ENCODE peak calls at places on chromosome 10, in ten cellular contexts. One of them, this sample, is unnamed.

GRCh38 chr10:76086571-76087260 is 655.3 kb downstream of the LRMDA start:
- DNase-seq in left ventricle myocardium inferior: no peak
- DNase-seq in suprapubic skin: no peak
- DNase-seq in GM13977: no peak
- DNase-seq in RWPE1: peak
- DNase-seq in lower lobe of right lung: no peak
- DNase-seq in upper lobe of right lung: no peak
- DNase-seq in astrocyte of the cerebellum: peak
- DNase-seq in gastrocnemius medialis: peak
- DNase-seq in hepatocyte: peak
- DNase-seq in this sample: peak

GRCh38 chr10:58477122-58477521 is 35.5 kb upstream of the BICC1 start:
- DNase-seq in left ventricle myocardium inferior: peak
- DNase-seq in suprapubic skin: no peak
- DNase-seq in GM13977: no peak
- DNase-seq in RWPE1: no peak
- DNase-seq in lower lobe of right lung: no peak
- DNase-seq in upper lobe of right lung: no peak
- DNase-seq in astrocyte of the cerebellum: peak
- DNase-seq in gastrocnemius medialis: no peak
- DNase-seq in hepatocyte: no peak
- DNase-seq in this sample: no peak

GRCh38 chr10:106942035-106942662 is 222.4 kb downstream of the SORCS1 start:
- DNase-seq in left ventricle myocardium inferior: no peak
- DNase-seq in suprapubic skin: no peak
- DNase-seq in GM13977: no peak
- DNase-seq in RWPE1: no peak
- DNase-seq in lower lobe of right lung: no peak
- DNase-seq in upper lobe of right lung: no peak
- DNase-seq in astrocyte of the cerebellum: no peak
- DNase-seq in gastrocnemius medialis: peak
- DNase-seq in hepatocyte: peak
- DNase-seq in this sample: no peak

GRCh38 chr10:62805139-62806092 is 896 bp downstream of the ADO start:
- DNase-seq in left ventricle myocardium inferior: no peak
- DNase-seq in suprapubic skin: peak
- DNase-seq in GM13977: peak
- DNase-seq in RWPE1: peak
- DNase-seq in lower lobe of right lung: peak
- DNase-seq in upper lobe of right lung: peak
- DNase-seq in astrocyte of the cerebellum: no peak
- DNase-seq in gastrocnemius medialis: peak
- DNase-seq in hepatocyte: peak
- DNase-seq in this sample: peak

GRCh38 chr10:124688889-124689670 is 55.1 kb downstream of the FAM53B start:
- DNase-seq in left ventricle myocardium inferior: no peak
- DNase-seq in suprapubic skin: no peak
- DNase-seq in GM13977: peak
- DNase-seq in RWPE1: peak
- DNase-seq in lower lobe of right lung: peak
- DNase-seq in upper lobe of right lung: no peak
- DNase-seq in astrocyte of the cerebellum: no peak
- DNase-seq in gastrocnemius medialis: peak
- DNase-seq in hepatocyte: no peak
- DNase-seq in this sample: peak

GRCh38 chr10:61899997-61900828 is 1.3 kb upstream of the ARID5B start:
- DNase-seq in left ventricle myocardium inferior: peak
- DNase-seq in suprapubic skin: peak
- DNase-seq in GM13977: peak
- DNase-seq in RWPE1: peak
- DNase-seq in lower lobe of right lung: peak
- DNase-seq in upper lobe of right lung: peak
- DNase-seq in astrocyte of the cerebellum: no peak
- DNase-seq in gastrocnemius medialis: peak
- DNase-seq in hepatocyte: peak
- DNase-seq in this sample: peak

GRCh38 chr10:4099202-4099601 is 314.2 kb upstream of the KLF6 start:
- DNase-seq in left ventricle myocardium inferior: no peak
- DNase-seq in suprapubic skin: no peak
- DNase-seq in GM13977: no peak
- DNase-seq in RWPE1: no peak
- DNase-seq in lower lobe of right lung: no peak
- DNase-seq in upper lobe of right lung: no peak
- DNase-seq in astrocyte of the cerebellum: no peak
- DNase-seq in gastrocnemius medialis: no peak
- DNase-seq in hepatocyte: no peak
- DNase-seq in this sample: no peak

GRCh38 chr10:61024801-61025201 is 80.8 kb upstream of the RHOBTB1 start:
- DNase-seq in left ventricle myocardium inferior: no peak
- DNase-seq in suprapubic skin: no peak
- DNase-seq in GM13977: no peak
- DNase-seq in RWPE1: no peak
- DNase-seq in lower lobe of right lung: no peak
- DNase-seq in upper lobe of right lung: no peak
- DNase-seq in astrocyte of the cerebellum: no peak
- DNase-seq in gastrocnemius medialis: no peak
- DNase-seq in hepatocyte: peak
- DNase-seq in this sample: no peak

GRCh38 chr10:127977368-127978009 is 70.6 kb downstream of the PTPRE start:
- DNase-seq in left ventricle myocardium inferior: peak
- DNase-seq in suprapubic skin: peak
- DNase-seq in GM13977: no peak
- DNase-seq in RWPE1: peak
- DNase-seq in lower lobe of right lung: peak
- DNase-seq in upper lobe of right lung: peak
- DNase-seq in astrocyte of the cerebellum: no peak
- DNase-seq in gastrocnemius medialis: peak
- DNase-seq in hepatocyte: no peak
- DNase-seq in this sample: no peak

GRCh38 chr10:128471151-128471550 is 344.9 kb upstream of the MKI67 start:
- DNase-seq in left ventricle myocardium inferior: no peak
- DNase-seq in suprapubic skin: no peak
- DNase-seq in GM13977: no peak
- DNase-seq in RWPE1: no peak
- DNase-seq in lower lobe of right lung: no peak
- DNase-seq in upper lobe of right lung: peak
- DNase-seq in astrocyte of the cerebellum: no peak
- DNase-seq in gastrocnemius medialis: no peak
- DNase-seq in hepatocyte: no peak
- DNase-seq in this sample: no peak

GRCh38 chr10:1824928-1825327 is 87.6 kb upstream of the ADARB2 start:
- DNase-seq in left ventricle myocardium inferior: no peak
- DNase-seq in suprapubic skin: no peak
- DNase-seq in GM13977: no peak
- DNase-seq in RWPE1: no peak
- DNase-seq in lower lobe of right lung: no peak
- DNase-seq in upper lobe of right lung: no peak
- DNase-seq in astrocyte of the cerebellum: no peak
- DNase-seq in gastrocnemius medialis: no peak
- DNase-seq in hepatocyte: no peak
- DNase-seq in this sample: no peak

GRCh38 chr10:71351628-71352319 is 32.7 kb downstream of the SLC29A3 start:
- DNase-seq in left ventricle myocardium inferior: peak
- DNase-seq in suprapubic skin: no peak
- DNase-seq in GM13977: no peak
- DNase-seq in RWPE1: no peak
- DNase-seq in lower lobe of right lung: peak
- DNase-seq in upper lobe of right lung: no peak
- DNase-seq in astrocyte of the cerebellum: no peak
- DNase-seq in gastrocnemius medialis: peak
- DNase-seq in hepatocyte: no peak
- DNase-seq in this sample: no peak

GRCh38 chr10:4331150-4331549 is 494.9 kb upstream of the AKR1E2 start:
- DNase-seq in left ventricle myocardium inferior: no peak
- DNase-seq in suprapubic skin: no peak
- DNase-seq in GM13977: no peak
- DNase-seq in RWPE1: no peak
- DNase-seq in lower lobe of right lung: no peak
- DNase-seq in upper lobe of right lung: no peak
- DNase-seq in astrocyte of the cerebellum: no peak
- DNase-seq in gastrocnemius medialis: no peak
- DNase-seq in hepatocyte: no peak
- DNase-seq in this sample: no peak

GRCh38 chr10:72088879-72089585 is 681 bp upstream of the SPOCK2 start:
- DNase-seq in left ventricle myocardium inferior: peak
- DNase-seq in suprapubic skin: no peak
- DNase-seq in GM13977: peak
- DNase-seq in RWPE1: no peak
- DNase-seq in lower lobe of right lung: peak
- DNase-seq in upper lobe of right lung: no peak
- DNase-seq in astrocyte of the cerebellum: no peak
- DNase-seq in gastrocnemius medialis: peak
- DNase-seq in hepatocyte: no peak
- DNase-seq in this sample: peak

GRCh38 chr10:51834548-51834947 is 135.2 kb upstream of the CSTF2T start:
- DNase-seq in left ventricle myocardium inferior: no peak
- DNase-seq in suprapubic skin: no peak
- DNase-seq in GM13977: no peak
- DNase-seq in RWPE1: no peak
- DNase-seq in lower lobe of right lung: no peak
- DNase-seq in upper lobe of right lung: no peak
- DNase-seq in astrocyte of the cerebellum: no peak
- DNase-seq in gastrocnemius medialis: no peak
- DNase-seq in hepatocyte: no peak
- DNase-seq in this sample: no peak

GRCh38 chr10:88991161-88991899 is 732 bp downstream of the FAS start:
- DNase-seq in left ventricle myocardium inferior: peak
- DNase-seq in suprapubic skin: peak
- DNase-seq in GM13977: peak
- DNase-seq in RWPE1: peak
- DNase-seq in lower lobe of right lung: peak
- DNase-seq in upper lobe of right lung: peak
- DNase-seq in astrocyte of the cerebellum: peak
- DNase-seq in gastrocnemius medialis: peak
- DNase-seq in hepatocyte: peak
- DNase-seq in this sample: peak

GRCh38 chr10:74502963-74503608 is 323.3 kb upstream of the KAT6B start:
- DNase-seq in left ventricle myocardium inferior: no peak
- DNase-seq in suprapubic skin: no peak
- DNase-seq in GM13977: no peak
- DNase-seq in RWPE1: peak
- DNase-seq in lower lobe of right lung: no peak
- DNase-seq in upper lobe of right lung: no peak
- DNase-seq in astrocyte of the cerebellum: peak
- DNase-seq in gastrocnemius medialis: no peak
- DNase-seq in hepatocyte: no peak
- DNase-seq in this sample: no peak

GRCh38 chr10:28663576-28664368 is 13.5 kb upstream of the BAMBI start:
- DNase-seq in left ventricle myocardium inferior: peak
- DNase-seq in suprapubic skin: peak
- DNase-seq in GM13977: peak
- DNase-seq in RWPE1: peak
- DNase-seq in lower lobe of right lung: peak
- DNase-seq in upper lobe of right lung: peak
- DNase-seq in astrocyte of the cerebellum: peak
- DNase-seq in gastrocnemius medialis: peak
- DNase-seq in hepatocyte: peak
- DNase-seq in this sample: peak
- TF ChIP-seq CTCF in left ventricle myocardium inferior: peak
- TF ChIP-seq CTCF in suprapubic skin: peak
- TF ChIP-seq CTCF in GM13977: peak
- TF ChIP-seq CTCF in RWPE1: peak
- TF ChIP-seq CTCF in lower lobe of right lung: peak
- TF ChIP-seq CTCF in upper lobe of right lung: peak
- TF ChIP-seq CTCF in astrocyte of the cerebellum: peak
- TF ChIP-seq CTCF in gastrocnemius medialis: peak
- TF ChIP-seq CTCF in hepatocyte: peak
- TF ChIP-seq CTCF in this sample: peak

DNA sequence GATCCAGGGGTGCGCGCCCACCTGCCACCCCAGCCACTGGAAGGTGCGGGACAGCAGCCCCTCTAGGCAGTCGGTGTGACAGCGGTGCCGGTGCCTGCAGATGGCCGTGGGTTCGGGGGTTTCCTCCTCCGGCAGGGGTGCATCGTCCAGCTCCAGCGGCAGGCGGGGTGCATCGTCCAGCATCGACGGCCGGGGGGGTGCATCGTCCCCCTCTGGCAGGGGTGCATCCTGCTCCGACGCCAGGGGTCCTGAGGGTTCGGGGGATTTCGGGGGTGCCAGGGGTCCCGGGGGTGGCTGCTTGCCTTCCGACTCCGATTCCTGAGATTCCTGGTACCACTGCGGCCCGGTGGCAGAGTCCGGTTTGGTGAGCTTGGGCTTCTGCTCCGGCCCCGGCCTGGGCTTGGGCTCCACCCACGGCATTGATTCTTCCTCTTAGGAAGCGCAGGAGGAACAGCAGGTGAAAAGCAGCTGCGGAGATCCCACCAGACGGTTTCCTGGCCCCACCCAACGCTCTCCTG is 90.2 kb upstream of the RAB18 start:
- DNase-seq in left ventricle myocardium inferior: no peak
- DNase-seq in suprapubic skin: no peak
- DNase-seq in GM13977: no peak
- DNase-seq in RWPE1: no peak
- DNase-seq in lower lobe of right lung: peak
- DNase-seq in upper lobe of right lung: no peak
- DNase-seq in astrocyte of the cerebellum: no peak
- DNase-seq in gastrocnemius medialis: no peak
- DNase-seq in hepatocyte: no peak
- DNase-seq in this sample: no peak
- TF ChIP-seq CTCF in left ventricle myocardium inferior: no peak
- TF ChIP-seq CTCF in suprapubic skin: no peak
- TF ChIP-seq CTCF in GM13977: no peak
- TF ChIP-seq CTCF in RWPE1: no peak
- TF ChIP-seq CTCF in lower lobe of right lung: no peak
- TF ChIP-seq CTCF in upper lobe of right lung: no peak
- TF ChIP-seq CTCF in astrocyte of the cerebellum: no peak
- TF ChIP-seq CTCF in gastrocnemius medialis: no peak
- TF ChIP-seq CTCF in hepatocyte: no peak
- TF ChIP-seq CTCF in this sample: no peak

DNA sequence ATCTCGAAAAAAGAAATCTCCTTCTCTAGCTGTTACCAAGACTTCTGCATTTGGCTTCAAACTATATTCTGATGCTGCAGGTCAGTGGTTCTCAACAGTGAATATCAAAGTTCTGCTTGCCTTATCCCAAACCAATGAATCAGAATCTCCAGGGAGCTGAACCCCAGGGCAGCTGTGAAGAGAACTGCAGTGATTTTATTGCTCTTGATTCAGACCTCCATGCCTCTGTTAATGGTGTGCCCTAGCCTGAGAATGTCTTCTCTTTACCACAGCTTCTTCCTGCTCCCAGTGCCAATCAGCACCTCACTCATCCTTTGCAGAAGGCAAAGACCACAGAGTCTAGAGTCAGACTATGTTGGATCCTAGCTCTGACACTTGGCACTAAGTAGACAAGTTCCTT is 46.2 kb upstream of the MRLN start:
- DNase-seq in left ventricle myocardium inferior: no peak
- DNase-seq in suprapubic skin: no peak
- DNase-seq in GM13977: no peak
- DNase-seq in RWPE1: no peak
- DNase-seq in lower lobe of right lung: no peak
- DNase-seq in upper lobe of right lung: no peak
- DNase-seq in astrocyte of the cerebellum: no peak
- DNase-seq in gastrocnemius medialis: no peak
- DNase-seq in hepatocyte: no peak
- DNase-seq in this sample: no peak
- TF ChIP-seq CTCF in left ventricle myocardium inferior: no peak
- TF ChIP-seq CTCF in suprapubic skin: no peak
- TF ChIP-seq CTCF in GM13977: no peak
- TF ChIP-seq CTCF in RWPE1: no peak
- TF ChIP-seq CTCF in lower lobe of right lung: no peak
- TF ChIP-seq CTCF in upper lobe of right lung: no peak
- TF ChIP-seq CTCF in astrocyte of the cerebellum: no peak
- TF ChIP-seq CTCF in gastrocnemius medialis: no peak
- TF ChIP-seq CTCF in hepatocyte: no peak
- TF ChIP-seq CTCF in this sample: no peak

GRCh38 chr10:10630281-10630680 is 387.4 kb upstream of the CELF2 start:
- DNase-seq in left ventricle myocardium inferior: no peak
- DNase-seq in suprapubic skin: no peak
- DNase-seq in GM13977: no peak
- DNase-seq in RWPE1: no peak
- DNase-seq in lower lobe of right lung: no peak
- DNase-seq in upper lobe of right lung: no peak
- DNase-seq in astrocyte of the cerebellum: no peak
- DNase-seq in gastrocnemius medialis: no peak
- DNase-seq in hepatocyte: no peak
- DNase-seq in this sample: no peak
- TF ChIP-seq CTCF in left ventricle myocardium inferior: no peak
- TF ChIP-seq CTCF in suprapubic skin: no peak
- TF ChIP-seq CTCF in GM13977: no peak
- TF ChIP-seq CTCF in RWPE1: no peak
- TF ChIP-seq CTCF in lower lobe of right lung: no peak
- TF ChIP-seq CTCF in upper lobe of right lung: no peak
- TF ChIP-seq CTCF in astrocyte of the cerebellum: no peak
- TF ChIP-seq CTCF in gastrocnemius medialis: no peak
- TF ChIP-seq CTCF in hepatocyte: no peak
- TF ChIP-seq CTCF in this sample: no peak

This sample was measured in GM10248.